ENCODE peak calls at places on chromosome 18, in four cellular contexts. Q is PC-9; M is CD4-positive, alpha-beta T cell; K is right atrium auricular region. T is an unnamed sample. For H3K9me3, the result is how much of the 10 kb centered on the place peaks cover.

GRCh38 chr18:50396005-50396404 is 21.2 kb downstream of the SKA1 start:
- DNase-seq in Q (no peak), M (no peak), K (no peak), T (no peak)

GRCh38 chr18:49934457-49934856 is 121.1 kb upstream of the ACAA2 start:
- DNase-seq in Q (no peak), M (no peak), K (peak), T (no peak)

GRCh38 chr18:57077786-57078552 is 68.9 kb upstream of the BOD1L2 start:
- DNase-seq in Q (no peak), M (no peak), K (no peak), T (no peak)

GRCh38 chr18:53261241-53261640 is 921.2 kb downstream of the DCC start:
- DNase-seq in Q (no peak), M (no peak), K (no peak), T (no peak)

GRCh38 chr18:23421277-23421676 is 31.8 kb upstream of the RIOK3 start:
- DNase-seq in Q (peak), M (no peak), K (no peak), T (no peak)

GRCh38 chr18:41395695-41396094 is 559.3 kb upstream of the PIK3C3 start:
- DNase-seq in Q (no peak), M (no peak), K (no peak), T (no peak)

GRCh38 chr18:9866627-9867453 is 18.9 kb upstream of the TXNDC2 start:
- DNase-seq in Q (peak), M (no peak), K (no peak), T (no peak)

GRCh38 chr18:61236476-61237057 is 96.7 kb upstream of the CDH20 start:
- DNase-seq in Q (no peak), M (no peak), K (no peak), T (no peak)

GRCh38 chr18:13510594-13510993 is 215.8 kb downstream of the FAM210A start:
- DNase-seq in Q (no peak), M (no peak), K (no peak), T (no peak)

GRCh38 chr18:46069524-46069923 is 2.5 kb downstream of the PSTPIP2 start:
- DNase-seq in Q (peak), M (no peak), K (no peak), T (no peak)

DNA sequence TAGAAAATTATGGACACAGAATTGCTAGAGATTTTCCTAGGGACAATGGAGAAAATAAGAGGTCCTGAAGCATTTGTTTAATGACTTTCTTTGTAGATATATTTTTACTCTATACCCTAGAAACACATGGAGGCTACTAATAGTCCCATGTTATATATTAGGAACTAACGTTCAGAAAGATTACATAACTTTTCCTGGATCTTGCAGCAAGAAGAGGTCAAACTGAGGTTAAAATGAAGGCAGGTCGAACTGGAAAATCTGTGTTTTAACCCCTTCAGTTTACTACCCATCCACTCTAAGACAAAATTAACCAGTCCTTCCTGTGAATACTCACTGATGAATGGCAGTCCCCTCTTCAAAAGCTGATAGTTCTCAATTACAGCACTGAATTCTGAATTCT is 1415.8 kb upstream of the CELF4 start:
- DNase-seq in Q (no peak), M (no peak), K (no peak), T (no peak)
- H3K9me3 ChIP-seq in Q (under half), M (under half), K (under half), T (under half)

GRCh38 chr18:14768241-14768640 is 20.3 kb downstream of the ANKRD30B start:
- DNase-seq in Q (no peak), M (no peak), K (no peak), T (no peak)

GRCh38 chr18:14769381-14769780 is 21.4 kb downstream of the ANKRD30B start:
- DNase-seq in Q (no peak), M (no peak), K (no peak), T (no peak)

DNA sequence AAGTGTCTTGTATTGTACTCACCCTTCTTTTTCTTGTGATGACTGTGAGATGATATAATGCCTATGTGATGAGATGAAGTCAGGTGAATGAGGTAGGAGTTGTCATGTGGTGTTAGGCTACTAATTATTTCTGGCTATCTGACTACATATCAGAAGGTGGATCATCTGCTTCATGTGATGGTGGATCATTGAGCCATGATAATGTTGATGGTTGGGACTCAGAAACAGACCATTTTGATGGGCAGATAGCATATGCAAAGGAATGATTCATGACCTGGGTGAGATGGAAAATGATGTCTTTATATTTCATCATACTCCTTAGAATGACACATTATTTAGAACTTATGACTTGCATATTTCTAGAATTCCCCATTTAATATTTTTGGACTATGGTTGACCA is 19.5 kb downstream of the ANKRD30B start:
- DNase-seq in Q (peak), M (no peak), K (no peak), T (no peak)
- H3K9me3 ChIP-seq in Q (under half), M (under half), K (under half), T (under half)

DNA sequence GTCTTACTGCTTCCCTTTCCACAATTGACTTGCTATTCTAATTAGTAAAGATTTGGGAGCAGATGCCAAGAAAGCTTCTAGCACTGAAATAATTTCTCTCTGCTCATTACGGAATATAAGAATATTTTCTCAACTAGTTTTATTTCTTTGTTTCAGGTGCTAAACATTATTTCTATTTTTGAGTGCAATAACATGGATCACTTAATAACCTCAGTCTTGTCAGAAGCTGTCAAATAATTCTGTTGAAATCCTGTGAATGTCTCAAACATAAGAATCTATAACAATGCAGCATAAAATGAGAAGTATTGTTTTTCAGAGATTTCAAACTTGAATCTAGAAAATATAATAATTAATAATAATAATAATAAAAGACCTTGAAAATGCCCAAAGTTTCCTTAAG is 1221.0 kb downstream of the DSC3 start:
- DNase-seq in Q (no peak), M (no peak), K (no peak), T (no peak)
- H3K9me3 ChIP-seq in Q (under half), M (under half), K (under half), T (under half)

DNA sequence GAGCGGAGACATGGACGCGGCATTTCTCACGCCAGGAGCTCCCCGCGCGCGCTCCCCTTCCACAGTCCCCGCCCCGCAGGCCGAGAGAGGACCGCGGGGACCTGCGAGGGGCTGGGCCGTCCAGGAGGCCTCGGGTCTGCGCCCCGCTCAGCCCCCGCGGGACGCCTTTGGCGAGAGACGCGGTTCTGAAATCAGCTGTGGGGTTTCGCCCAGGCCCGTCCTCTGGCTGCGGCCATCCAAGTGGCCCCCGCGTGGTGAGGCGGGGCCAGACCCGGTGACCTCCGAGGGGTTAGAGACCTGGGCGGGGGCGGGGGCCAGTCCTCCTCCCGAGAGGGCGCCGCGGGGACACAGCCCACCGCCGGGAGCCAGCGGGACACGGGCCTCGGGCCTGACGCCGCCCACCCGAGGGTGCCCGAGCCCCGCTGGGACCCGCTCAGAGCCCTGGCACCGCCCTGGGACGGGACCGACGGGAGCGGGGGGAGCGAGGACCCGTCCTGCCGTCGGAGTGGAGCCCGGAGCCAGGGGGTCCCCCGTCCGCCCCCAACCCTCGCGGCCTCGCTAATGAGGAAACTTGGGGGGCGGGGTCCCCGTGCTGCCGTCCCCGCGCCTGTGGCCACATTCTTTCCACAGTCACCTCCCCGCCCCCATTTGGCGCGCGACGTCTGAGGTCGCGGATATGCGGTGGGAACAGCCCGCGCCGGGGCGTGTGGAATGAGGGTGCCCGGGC is 6.1 kb upstream of the SALL3 start:
- DNase-seq in Q (no peak), M (no peak), K (peak), T (no peak)
- H3K9me3 ChIP-seq in Q (under half), M (under half), K (under half), T (under half)

DNA sequence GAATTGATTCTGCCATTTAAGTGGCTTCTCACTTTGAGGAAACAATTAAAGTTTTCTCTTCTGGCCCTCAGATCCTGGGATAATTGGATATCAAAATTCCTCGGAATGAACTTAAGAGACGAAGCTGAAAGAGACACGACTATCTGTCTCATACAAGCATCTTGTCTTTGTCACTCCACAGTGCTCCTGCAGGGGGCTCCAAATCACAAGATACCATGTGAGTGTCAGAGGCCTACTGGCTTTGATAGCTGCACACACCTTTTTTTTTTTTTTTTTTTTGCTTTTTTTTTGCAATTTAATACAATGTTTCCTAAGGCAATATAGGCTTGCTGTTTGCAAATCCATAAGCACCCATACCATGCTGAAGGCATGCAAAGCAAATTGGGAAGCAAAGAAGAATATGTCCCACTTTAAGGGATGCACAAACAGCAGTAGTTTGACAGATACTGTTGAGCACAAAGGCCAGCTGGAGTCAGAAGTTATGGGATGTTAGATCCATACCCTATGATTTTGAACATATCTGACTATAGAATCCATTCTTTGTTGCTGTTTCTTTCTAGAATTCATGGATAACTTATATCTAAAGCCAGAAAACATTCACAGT is 109.0 kb upstream of the CBLN2 start:
- DNase-seq in Q (peak), M (no peak), K (no peak), T (no peak)
- H3K9me3 ChIP-seq in Q (under half), M (under half), K (under half), T (under half)